ENCODE peak calls at places on chromosomes 3 and 15, in ten cellular contexts. One of them, this sample, is unnamed.

GRCh38 chr15:76060098-76060989 is 559 bp downstream of the TMEM266 start:
- DNase-seq in thoracic aorta: no peak
- DNase-seq in uterus: no peak
- DNase-seq in transverse colon: no peak
- DNase-seq in HCT116: no peak
- DNase-seq in endothelial cell of umbilical vein: peak; percentile 6
- DNase-seq in GM23248: no peak
- DNase-seq in A549: no peak
- DNase-seq in tibial artery: no peak
- DNase-seq in CD4-positive, alpha-beta T cell: no peak
- DNase-seq in this sample: peak; percentile 19

GRCh38 chr3:56796996-56797395 is 4.8 kb downstream of the ARHGEF3 start:
- DNase-seq in thoracic aorta: no peak
- DNase-seq in uterus: no peak
- DNase-seq in transverse colon: no peak
- DNase-seq in HCT116: no peak
- DNase-seq in endothelial cell of umbilical vein: no peak
- DNase-seq in GM23248: no peak
- DNase-seq in A549: no peak
- DNase-seq in tibial artery: no peak
- DNase-seq in CD4-positive, alpha-beta T cell: no peak
- DNase-seq in this sample: no peak

GRCh38 chr3:167736997-167737396 is 1.5 kb downstream of the SERPINI1 start:
- DNase-seq in thoracic aorta: no peak
- DNase-seq in uterus: no peak
- DNase-seq in transverse colon: no peak
- DNase-seq in HCT116: no peak
- DNase-seq in endothelial cell of umbilical vein: no peak
- DNase-seq in GM23248: no peak
- DNase-seq in A549: no peak
- DNase-seq in tibial artery: no peak
- DNase-seq in CD4-positive, alpha-beta T cell: no peak
- DNase-seq in this sample: no peak

GRCh38 chr3:134654031-134654430 is 3.2 kb upstream of the KY start:
- DNase-seq in thoracic aorta: no peak
- DNase-seq in uterus: no peak
- DNase-seq in transverse colon: no peak
- DNase-seq in HCT116: no peak
- DNase-seq in endothelial cell of umbilical vein: no peak
- DNase-seq in GM23248: no peak
- DNase-seq in A549: no peak
- DNase-seq in tibial artery: no peak
- DNase-seq in CD4-positive, alpha-beta T cell: no peak
- DNase-seq in this sample: no peak

GRCh38 chr3:190012784-190013183 is 107.9 kb downstream of the P3H2 start:
- DNase-seq in thoracic aorta: no peak
- DNase-seq in uterus: no peak
- DNase-seq in transverse colon: no peak
- DNase-seq in HCT116: peak; percentile 33
- DNase-seq in endothelial cell of umbilical vein: no peak
- DNase-seq in GM23248: no peak
- DNase-seq in A549: no peak
- DNase-seq in tibial artery: no peak
- DNase-seq in CD4-positive, alpha-beta T cell: no peak
- DNase-seq in this sample: no peak

GRCh38 chr3:128875556-128876120 is 3.8 kb upstream of the ACAD9 start:
- DNase-seq in thoracic aorta: no peak
- DNase-seq in uterus: no peak
- DNase-seq in transverse colon: peak; percentile 29
- DNase-seq in HCT116: no peak
- DNase-seq in endothelial cell of umbilical vein: peak; percentile 26
- DNase-seq in GM23248: peak; percentile 43
- DNase-seq in A549: peak; percentile 42
- DNase-seq in tibial artery: no peak
- DNase-seq in CD4-positive, alpha-beta T cell: peak; percentile 63
- DNase-seq in this sample: peak; percentile 17

GRCh38 chr15:40845511-40846284 is 1.9 kb downstream of the SPINT1 start:
- DNase-seq in thoracic aorta: no peak
- DNase-seq in uterus: no peak
- DNase-seq in transverse colon: peak; percentile 87
- DNase-seq in HCT116: no peak
- DNase-seq in endothelial cell of umbilical vein: no peak
- DNase-seq in GM23248: no peak
- DNase-seq in A549: no peak
- DNase-seq in tibial artery: no peak
- DNase-seq in CD4-positive, alpha-beta T cell: no peak
- DNase-seq in this sample: no peak

GRCh38 chr3:45365060-45365459 is 23.3 kb upstream of the LARS2 start:
- DNase-seq in thoracic aorta: no peak
- DNase-seq in uterus: no peak
- DNase-seq in transverse colon: no peak
- DNase-seq in HCT116: no peak
- DNase-seq in endothelial cell of umbilical vein: no peak
- DNase-seq in GM23248: peak; percentile 55
- DNase-seq in A549: no peak
- DNase-seq in tibial artery: no peak
- DNase-seq in CD4-positive, alpha-beta T cell: no peak
- DNase-seq in this sample: no peak

GRCh38 chr3:54243960-54244359 is 121.6 kb downstream of the CACNA2D3 start:
- DNase-seq in thoracic aorta: no peak
- DNase-seq in uterus: no peak
- DNase-seq in transverse colon: no peak
- DNase-seq in HCT116: no peak
- DNase-seq in endothelial cell of umbilical vein: no peak
- DNase-seq in GM23248: no peak
- DNase-seq in A549: no peak
- DNase-seq in tibial artery: no peak
- DNase-seq in CD4-positive, alpha-beta T cell: no peak
- DNase-seq in this sample: no peak

GRCh38 chr3:55441499-55441898 is 45.6 kb downstream of the WNT5A start:
- DNase-seq in thoracic aorta: no peak
- DNase-seq in uterus: no peak
- DNase-seq in transverse colon: no peak
- DNase-seq in HCT116: no peak
- DNase-seq in endothelial cell of umbilical vein: no peak
- DNase-seq in GM23248: no peak
- DNase-seq in A549: no peak
- DNase-seq in tibial artery: no peak
- DNase-seq in CD4-positive, alpha-beta T cell: no peak
- DNase-seq in this sample: no peak

GRCh38 chr15:53512029-53512428 is 247.4 kb downstream of the WDR72 start:
- DNase-seq in thoracic aorta: no peak
- DNase-seq in uterus: no peak
- DNase-seq in transverse colon: no peak
- DNase-seq in HCT116: no peak
- DNase-seq in endothelial cell of umbilical vein: no peak
- DNase-seq in GM23248: no peak
- DNase-seq in A549: no peak
- DNase-seq in tibial artery: no peak
- DNase-seq in CD4-positive, alpha-beta T cell: no peak
- DNase-seq in this sample: no peak

GRCh38 chr3:10964537-10965167 is 27.9 kb upstream of the SLC6A1 start:
- DNase-seq in thoracic aorta: no peak
- DNase-seq in uterus: no peak
- DNase-seq in transverse colon: peak; percentile 34
- DNase-seq in HCT116: no peak
- DNase-seq in endothelial cell of umbilical vein: peak; percentile 15
- DNase-seq in GM23248: peak; percentile 18
- DNase-seq in A549: no peak
- DNase-seq in tibial artery: no peak
- DNase-seq in CD4-positive, alpha-beta T cell: no peak
- DNase-seq in this sample: no peak

GRCh38 chr3:143138948-143139347 is 19.4 kb downstream of the CHST2 start:
- DNase-seq in thoracic aorta: no peak
- DNase-seq in uterus: no peak
- DNase-seq in transverse colon: no peak
- DNase-seq in HCT116: no peak
- DNase-seq in endothelial cell of umbilical vein: no peak
- DNase-seq in GM23248: no peak
- DNase-seq in A549: no peak
- DNase-seq in tibial artery: no peak
- DNase-seq in CD4-positive, alpha-beta T cell: no peak
- DNase-seq in this sample: no peak

GRCh38 chr3:32952369-32953067 is 1.1 kb downstream of the CCR4 start:
- DNase-seq in thoracic aorta: no peak
- DNase-seq in uterus: no peak
- DNase-seq in transverse colon: no peak
- DNase-seq in HCT116: no peak
- DNase-seq in endothelial cell of umbilical vein: no peak
- DNase-seq in GM23248: no peak
- DNase-seq in A549: no peak
- DNase-seq in tibial artery: no peak
- DNase-seq in CD4-positive, alpha-beta T cell: no peak
- DNase-seq in this sample: no peak

GRCh38 chr3:179321585-179322322 is 1.1 kb upstream of the ZNF639 start:
- DNase-seq in thoracic aorta: no peak
- DNase-seq in uterus: peak; percentile 49
- DNase-seq in transverse colon: peak; percentile 25
- DNase-seq in HCT116: no peak
- DNase-seq in endothelial cell of umbilical vein: peak; percentile 77
- DNase-seq in GM23248: peak; percentile 78
- DNase-seq in A549: peak; percentile 39
- DNase-seq in tibial artery: peak; percentile 43
- DNase-seq in CD4-positive, alpha-beta T cell: no peak
- DNase-seq in this sample: no peak

DNA sequence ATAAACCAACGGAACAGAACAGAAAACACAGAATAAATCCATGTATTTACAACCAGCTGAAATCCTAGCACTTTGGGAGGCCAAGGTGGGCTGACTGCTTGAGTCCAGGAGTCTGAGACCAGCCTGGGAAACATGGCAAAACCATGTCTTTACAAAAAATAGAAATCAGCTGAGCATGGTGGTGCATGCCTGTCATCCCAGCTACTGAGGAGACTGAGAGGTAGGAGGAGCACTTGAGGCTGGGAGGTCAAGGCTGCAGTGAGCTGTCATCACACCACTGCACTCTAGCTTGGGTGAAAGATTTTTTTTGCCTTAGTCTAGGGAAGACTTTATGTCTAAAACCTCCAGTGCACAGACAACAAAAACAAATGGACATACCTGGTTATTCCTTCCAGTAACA is 120.7 kb downstream of the STT3B start:
- DNase-seq in thoracic aorta: no peak
- DNase-seq in uterus: no peak
- DNase-seq in transverse colon: no peak
- DNase-seq in HCT116: no peak
- DNase-seq in endothelial cell of umbilical vein: no peak
- DNase-seq in GM23248: no peak
- DNase-seq in A549: no peak
- DNase-seq in tibial artery: no peak
- DNase-seq in CD4-positive, alpha-beta T cell: no peak
- DNase-seq in this sample: no peak
- H3K9me3 ChIP-seq in thoracic aorta: peaks cover 55% of the 10 kb centered on the region
- H3K9me3 ChIP-seq in uterus: no peaks in the 10 kb centered on the region
- H3K9me3 ChIP-seq in transverse colon: peaks cover 65% of the 10 kb centered on the region
- H3K9me3 ChIP-seq in HCT116: no peaks in the 10 kb centered on the region
- H3K9me3 ChIP-seq in endothelial cell of umbilical vein: no peaks in the 10 kb centered on the region
- H3K9me3 ChIP-seq in GM23248: peaks cover 3% of the 10 kb centered on the region
- H3K9me3 ChIP-seq in A549: peaks cover 76% of the 10 kb centered on the region
- H3K9me3 ChIP-seq in tibial artery: peaks cover 45% of the 10 kb centered on the region
- H3K9me3 ChIP-seq in CD4-positive, alpha-beta T cell: peaks cover 99% of the 10 kb centered on the region
- H3K9me3 ChIP-seq in this sample: peaks cover 34% of the 10 kb centered on the region

GRCh38 chr3:76369170-76369569 is 583.8 kb upstream of the ZNF717 start:
- DNase-seq in thoracic aorta: no peak
- DNase-seq in uterus: no peak
- DNase-seq in transverse colon: no peak
- DNase-seq in HCT116: no peak
- DNase-seq in endothelial cell of umbilical vein: no peak
- DNase-seq in GM23248: peak; percentile 76
- DNase-seq in A549: no peak
- DNase-seq in tibial artery: no peak
- DNase-seq in CD4-positive, alpha-beta T cell: no peak
- DNase-seq in this sample: no peak
- H3K9me3 ChIP-seq in thoracic aorta: no peaks in the 10 kb centered on the region
- H3K9me3 ChIP-seq in uterus: no peaks in the 10 kb centered on the region
- H3K9me3 ChIP-seq in transverse colon: no peaks in the 10 kb centered on the region
- H3K9me3 ChIP-seq in HCT116: peaks cover 8% of the 10 kb centered on the region
- H3K9me3 ChIP-seq in endothelial cell of umbilical vein: peaks cover 2% of the 10 kb centered on the region
- H3K9me3 ChIP-seq in GM23248: no peaks in the 10 kb centered on the region
- H3K9me3 ChIP-seq in A549: peaks cover 5% of the 10 kb centered on the region
- H3K9me3 ChIP-seq in tibial artery: no peaks in the 10 kb centered on the region
- H3K9me3 ChIP-seq in CD4-positive, alpha-beta T cell: peaks cover 8% of the 10 kb centered on the region
- H3K9me3 ChIP-seq in this sample: no peaks in the 10 kb centered on the region

DNA sequence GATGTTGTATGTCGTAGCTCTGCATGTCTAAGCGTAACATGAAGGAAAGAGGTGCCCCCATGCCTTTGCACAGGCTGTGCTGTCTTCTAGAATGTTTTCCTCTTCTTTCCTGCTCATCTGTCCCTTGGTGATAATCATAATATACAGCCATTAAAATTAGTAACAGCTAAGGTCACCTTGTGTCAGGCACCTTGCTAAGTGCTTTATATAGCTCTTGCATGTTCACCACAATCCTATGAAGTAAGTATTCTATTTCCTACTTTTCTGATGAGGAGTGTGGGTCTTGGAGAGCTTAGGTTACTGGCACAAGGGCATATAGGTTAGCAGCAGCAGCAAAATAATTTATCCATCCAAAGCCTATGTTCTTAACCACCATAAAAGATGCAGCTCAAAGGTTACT is 754.4 kb downstream of the NTRK3 start:
- DNase-seq in thoracic aorta: no peak
- DNase-seq in uterus: no peak
- DNase-seq in transverse colon: no peak
- DNase-seq in HCT116: no peak
- DNase-seq in endothelial cell of umbilical vein: no peak
- DNase-seq in GM23248: no peak
- DNase-seq in A549: no peak
- DNase-seq in tibial artery: no peak
- DNase-seq in CD4-positive, alpha-beta T cell: no peak
- DNase-seq in this sample: no peak
- H3K9me3 ChIP-seq in thoracic aorta: no peaks in the 10 kb centered on the region
- H3K9me3 ChIP-seq in uterus: no peaks in the 10 kb centered on the region
- H3K9me3 ChIP-seq in transverse colon: no peaks in the 10 kb centered on the region
- H3K9me3 ChIP-seq in HCT116: peaks cover 7% of the 10 kb centered on the region
- H3K9me3 ChIP-seq in endothelial cell of umbilical vein: peaks cover 7% of the 10 kb centered on the region
- H3K9me3 ChIP-seq in GM23248: no peaks in the 10 kb centered on the region
- H3K9me3 ChIP-seq in A549: no peaks in the 10 kb centered on the region
- H3K9me3 ChIP-seq in tibial artery: no peaks in the 10 kb centered on the region
- H3K9me3 ChIP-seq in CD4-positive, alpha-beta T cell: no peaks in the 10 kb centered on the region
- H3K9me3 ChIP-seq in this sample: no peaks in the 10 kb centered on the region

DNA sequence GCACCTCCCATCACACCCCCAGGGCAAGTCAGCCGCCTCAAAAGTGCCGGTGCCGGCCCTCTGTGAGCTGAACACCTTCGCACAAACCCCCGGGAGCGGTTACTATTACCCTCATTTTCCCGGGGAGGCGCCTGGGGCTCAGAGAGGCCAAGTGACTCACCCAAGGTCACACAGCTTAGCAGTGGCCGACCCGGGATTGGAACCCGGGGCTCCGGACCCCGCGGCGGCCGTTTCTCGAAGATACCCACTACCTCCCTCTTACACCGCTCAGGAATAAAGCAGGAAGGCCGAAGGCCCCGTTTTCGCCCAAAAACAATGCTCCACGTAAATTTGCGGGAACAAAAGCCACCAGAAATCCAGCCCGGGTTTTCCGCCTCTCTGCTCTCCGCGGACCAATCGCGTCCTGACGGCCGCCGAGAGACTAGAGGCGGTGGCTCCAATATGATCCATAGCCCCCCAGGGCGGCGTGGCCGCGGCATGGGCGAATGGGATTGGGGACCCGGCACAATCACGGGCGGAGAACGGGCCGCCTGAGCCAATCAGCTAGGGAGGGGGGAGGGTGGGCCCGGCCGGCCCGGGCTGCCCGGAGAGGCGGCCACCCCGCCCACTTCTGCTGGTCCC is 176.8 kb downstream of the OR4M2 start:
- DNase-seq in thoracic aorta: no peak
- DNase-seq in uterus: no peak
- DNase-seq in transverse colon: no peak
- DNase-seq in HCT116: no peak
- DNase-seq in endothelial cell of umbilical vein: no peak
- DNase-seq in GM23248: no peak
- DNase-seq in A549: peak; percentile 77
- DNase-seq in tibial artery: no peak
- DNase-seq in CD4-positive, alpha-beta T cell: no peak
- DNase-seq in this sample: no peak
- H3K9me3 ChIP-seq in thoracic aorta: no peaks in the 10 kb centered on the region
- H3K9me3 ChIP-seq in uterus: no peaks in the 10 kb centered on the region
- H3K9me3 ChIP-seq in transverse colon: no peaks in the 10 kb centered on the region
- H3K9me3 ChIP-seq in HCT116: peaks cover 4% of the 10 kb centered on the region
- H3K9me3 ChIP-seq in endothelial cell of umbilical vein: peaks cover 15% of the 10 kb centered on the region
- H3K9me3 ChIP-seq in GM23248: no peaks in the 10 kb centered on the region
- H3K9me3 ChIP-seq in A549: peaks cover 3% of the 10 kb centered on the region
- H3K9me3 ChIP-seq in tibial artery: peaks cover 18% of the 10 kb centered on the region
- H3K9me3 ChIP-seq in CD4-positive, alpha-beta T cell: no peaks in the 10 kb centered on the region
- H3K9me3 ChIP-seq in this sample: no peaks in the 10 kb centered on the region